ENCODE peak calls at places on chromosome 20, in eight cellular contexts. O is HCT116, F is hepatocyte, A is cardiac fibroblast, T is fibroblast of pulmonary artery, J is breast epithelium, N is left ventricle myocardium inferior, B is upper lobe of right lung. P is an unnamed sample.

GRCh38 chr20:17444091-17444490 is 87.1 kb downstream of the BFSP1 start:
- DNase-seq in O (no peak), T (no peak), A (no peak), F (no peak), N (no peak), J (no peak), B (no peak), P (no peak)

GRCh38 chr20:46688151-46689081 is 828 bp downstream of the TP53RK start:
- DNase-seq in B (no peak), T (peak; percentile 60), F (peak; percentile 46), J (no peak), N (no peak), O (no peak), A (peak; percentile 63), P (peak; percentile 76)

GRCh38 chr20:62363920-62364851 is 2.9 kb downstream of the LAMA5 start:
- DNase-seq in F (peak; percentile 59), N (peak; percentile 51), O (no peak), T (peak; percentile 68), B (peak; percentile 68), J (no peak), A (peak; percentile 65), P (peak; percentile 56)

GRCh38 chr20:49483018-49483705 is 694 bp upstream of the KCNB1 start:
- DNase-seq in O (no peak), J (no peak), N (no peak), A (no peak), B (no peak), F (peak; percentile 13), T (no peak), P (no peak)

GRCh38 chr20:14526891-14527290 is 189.5 kb upstream of the FLRT3 start:
- DNase-seq in N (no peak), A (no peak), J (no peak), O (no peak), F (no peak), T (no peak), B (no peak), P (no peak)

GRCh38 chr20:59560588-59561227 is 43.6 kb upstream of the PHACTR3 start:
- DNase-seq in J (no peak), B (no peak), N (no peak), O (peak; percentile 13), A (peak; percentile 21), F (peak; percentile 48), T (peak; percentile 8), P (peak; percentile 4)

GRCh38 chr20:41330343-41330720 is 10.3 kb upstream of the LPIN3 start:
- DNase-seq in N (no peak), J (no peak), T (no peak), B (no peak), O (no peak), F (no peak), A (peak; percentile 64), P (peak; percentile 48)

GRCh38 chr20:34712525-34713192 is 8.5 kb downstream of the TP53INP2 start:
- DNase-seq in N (no peak), O (no peak), J (no peak), A (no peak), T (no peak), B (no peak), F (no peak), P (no peak)

GRCh38 chr20:9147553-9148024 is 78.7 kb downstream of the PLCB4 start:
- DNase-seq in N (no peak), T (no peak), F (peak; percentile 6), A (peak; percentile 29), O (no peak), B (no peak), J (no peak), P (peak; percentile 14)

GRCh38 chr20:48898210-48898609 is 23.3 kb upstream of the ARFGEF2 start:
- DNase-seq in T (no peak), J (no peak), F (no peak), O (no peak), B (no peak), N (no peak), A (peak; percentile 46), P (no peak)

GRCh38 chr20:16052406-16052805 is 520.8 kb downstream of the KIF16B start:
- DNase-seq in J (no peak), O (no peak), B (no peak), F (no peak), N (no peak), T (no peak), A (no peak), P (no peak)

GRCh38 chr20:37904008-37904675 is 1.2 kb downstream of the VSTM2L start:
- DNase-seq in J (no peak), F (no peak), N (no peak), O (no peak), A (no peak), B (no peak), T (no peak), P (no peak)

GRCh38 chr20:37903317-37904007 is 535 bp downstream of the VSTM2L start:
- DNase-seq in T (no peak), A (no peak), B (no peak), N (no peak), F (no peak), J (no peak), O (no peak), P (no peak)

GRCh38 chr20:37901280-37901666 is 1.7 kb upstream of the VSTM2L start:
- DNase-seq in A (peak; percentile 11), J (no peak), B (no peak), N (no peak), F (no peak), T (peak; percentile 33), O (no peak), P (peak; percentile 23)

GRCh38 chr20:37902504-37903313 is at the start of gene VSTM2L:
- DNase-seq in N (no peak), T (peak; percentile 54), J (no peak), B (peak; percentile 72), F (peak; percentile 65), A (peak; percentile 77), O (no peak), P (peak; percentile 53)

GRCh38 chr20:37901667-37902503 is 1.0 kb upstream of the VSTM2L start:
- DNase-seq in O (peak; percentile 4), T (peak; percentile 75), N (no peak), A (peak; percentile 87), B (no peak), F (peak; percentile 63), J (no peak), P (peak; percentile 55)
- H3K4me3 ChIP-seq in O (no peak overlapping the region), T (no peak overlapping the region), N (peak overlapping the region; percentile 64), A (no peak overlapping the region), B (peak overlapping the region; percentile 42), F (no peak overlapping the region), J (no peak overlapping the region), P (no peak overlapping the region)

GRCh38 chr20:64081620-64081964 is 1.7 kb downstream of the OPRL1 start:
- DNase-seq in O (no peak), J (no peak), T (no peak), N (no peak), B (no peak), A (no peak), F (no peak), P (no peak)

GRCh38 chr20:64082821-64083379 is 1.3 kb downstream of the LKAAEAR1 start:
- DNase-seq in B (no peak), N (no peak), F (no peak), T (no peak), O (no peak), A (no peak), J (no peak), P (no peak)

GRCh38 chr20:64083380-64084208 is 604 bp downstream of the LKAAEAR1 start:
- DNase-seq in J (no peak), N (peak; percentile 77), F (peak; percentile 92), A (peak; percentile 70), T (peak; percentile 72), O (no peak), B (peak; percentile 89), P (peak; percentile 79)

GRCh38 chr20:64080813-64081619 is 1.1 kb downstream of the OPRL1 start:
- DNase-seq in T (no peak), O (no peak), F (no peak), B (no peak), A (no peak), J (no peak), N (no peak), P (no peak)

DNA sequence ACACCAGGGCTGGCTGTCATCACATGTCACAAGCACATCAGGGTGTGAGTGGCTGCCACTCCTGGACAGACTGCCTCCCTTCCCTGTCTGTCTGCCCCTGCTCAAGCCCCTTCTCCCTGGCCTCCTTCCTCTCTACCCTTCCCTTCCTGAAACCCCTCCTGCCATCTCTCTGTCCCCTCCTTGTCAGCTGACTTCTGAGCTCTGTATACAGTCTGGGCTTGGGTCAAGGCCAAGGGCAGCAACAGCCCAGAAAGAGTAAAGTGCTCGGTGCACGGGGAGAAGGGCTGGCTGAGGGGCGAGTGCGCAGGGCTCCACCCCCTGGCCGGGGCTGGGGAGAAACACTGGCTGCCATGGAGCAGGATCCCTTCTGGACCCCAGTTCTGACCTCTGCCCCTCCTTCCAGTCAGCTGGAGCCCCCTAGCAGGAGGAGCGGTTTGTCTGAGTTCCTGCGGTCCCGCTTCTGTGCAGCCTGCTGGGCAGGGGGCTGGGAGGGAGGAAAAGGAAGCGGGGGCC is 2.0 kb downstream of the LKAAEAR1 start:
- DNase-seq in F (no peak), O (no peak), A (no peak), J (no peak), N (no peak), B (no peak), T (no peak), P (no peak)
- TF ChIP-seq CTCF in F (no peak), O (no peak), A (no peak), J (no peak), N (no peak), B (no peak), T (no peak), P (no peak)

DNA sequence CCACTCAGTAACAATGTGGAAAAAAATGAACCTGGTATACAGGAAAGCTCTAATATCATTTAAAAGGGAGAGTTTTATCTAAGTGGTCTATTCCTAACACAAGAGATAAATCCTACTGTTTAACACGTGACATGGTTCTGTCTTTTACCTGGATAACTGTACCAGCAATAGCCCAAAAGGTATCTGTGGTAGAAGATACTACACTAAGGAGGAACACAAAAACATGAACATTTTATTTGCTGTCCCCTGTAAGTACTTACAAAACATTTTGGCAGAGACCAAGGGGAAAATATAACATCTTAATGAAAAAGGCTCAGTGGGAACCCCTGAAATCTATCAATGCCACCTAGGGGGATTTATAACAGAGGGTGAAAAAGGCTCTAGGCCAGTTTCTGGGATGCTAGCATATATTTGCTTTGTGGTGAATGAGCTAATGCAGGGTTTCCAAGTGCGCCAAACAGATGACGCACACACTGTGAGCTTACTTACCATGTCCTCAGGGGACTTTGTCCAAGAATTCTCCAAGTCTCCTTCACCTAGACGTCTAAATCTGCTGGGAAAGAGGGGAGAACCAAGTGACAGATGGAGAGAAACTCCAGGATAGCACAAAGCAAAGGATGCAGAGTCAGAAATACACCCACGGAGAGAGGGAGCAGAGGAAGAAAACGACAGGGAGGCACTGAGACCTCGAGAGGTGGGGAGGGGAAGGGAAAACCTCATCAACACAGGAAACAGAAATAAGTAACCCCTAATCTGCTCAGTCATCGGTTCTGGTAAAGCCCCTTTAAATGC is 147.9 kb upstream of the PRND start:
- DNase-seq in J (no peak), N (no peak), B (no peak), O (no peak), F (no peak), A (peak; percentile 93), T (peak; percentile 75), P (peak; percentile 94)
- H3K4me3 ChIP-seq in J (no peak overlapping the region), N (no peak overlapping the region), B (no peak overlapping the region), O (no peak overlapping the region), F (no peak overlapping the region), A (no peak overlapping the region), T (no peak overlapping the region), P (no peak overlapping the region)

DNA sequence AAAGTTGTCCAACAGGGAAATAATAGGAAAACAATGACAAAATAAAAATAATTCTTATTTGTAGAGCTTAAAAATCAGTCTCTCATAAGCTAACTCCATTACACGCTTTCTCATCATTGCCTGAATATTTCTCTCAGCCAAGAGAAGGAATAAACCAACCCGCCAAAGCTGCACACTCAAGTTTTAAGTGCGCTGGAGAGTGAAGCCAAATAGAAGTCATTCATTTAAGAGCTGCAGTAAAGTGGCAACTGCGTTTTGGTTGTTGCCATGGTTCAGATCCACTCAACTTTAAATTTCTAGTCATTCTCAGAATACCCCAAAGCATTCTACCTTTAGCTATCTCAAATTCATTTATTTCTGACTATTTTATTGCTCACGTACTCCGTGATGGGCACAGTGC is 230.7 kb downstream of the CBLN4 start:
- DNase-seq in T (no peak), N (no peak), J (no peak), F (no peak), B (no peak), O (no peak), A (no peak), P (no peak)
- TF ChIP-seq CTCF in T (no peak), N (no peak), J (no peak), F (no peak), B (no peak), O (no peak), A (no peak), P (no peak)